ENCODE peak calls at places on chromosomes 6 and 20, in eight cellular contexts. I is colonic mucosa; A is heart right ventricle; Z is H1; O is cardiac fibroblast; R is CD4-positive, alpha-beta T cell; V is lung; N is WTC11. W is an unnamed sample.

GRCh38 chr6:43076928-43077809 is 1.1 kb downstream of the PTK7 start:
- DNase-seq in R (no peak), N (peak), A (no peak), Z (no peak), I (peak), O (peak), V (peak), W (peak)

GRCh38 chr6:121951918-121952379 is 447.5 kb upstream of the HSF2 start:
- DNase-seq in N (no peak), O (peak), V (no peak), R (no peak), A (no peak), Z (no peak), I (no peak), W (peak)

GRCh38 chr20:56689318-56689717 is 60.2 kb downstream of the TFAP2C start:
- DNase-seq in I (no peak), R (no peak), O (peak), N (no peak), Z (no peak), V (no peak), A (no peak), W (peak)

GRCh38 chr20:9617062-9617461 is 102.7 kb downstream of the LAMP5 start:
- DNase-seq in N (peak), O (peak), Z (no peak), R (peak), V (peak), A (peak), I (peak), W (peak)

GRCh38 chr20:37276494-37277252 is 12.8 kb upstream of the MANBAL start:
- DNase-seq in N (no peak), Z (no peak), V (no peak), R (no peak), A (peak), I (peak), O (peak), W (peak)

GRCh38 chr6:2412731-2413130 is 167.3 kb upstream of the GMDS start:
- DNase-seq in N (no peak), V (no peak), Z (no peak), I (no peak), O (peak), A (no peak), R (no peak), W (no peak)

GRCh38 chr20:63032861-63033634 is 26.3 kb upstream of the BHLHE23 start:
- DNase-seq in Z (no peak), I (no peak), N (peak), A (no peak), V (no peak), O (no peak), R (no peak), W (no peak)

GRCh38 chr6:90216081-90216977 is 80.3 kb downstream of the BACH2 start:
- DNase-seq in N (peak), O (no peak), Z (no peak), V (no peak), A (no peak), I (peak), R (no peak), W (peak)

GRCh38 chr6:42316390-42316970 is 98.8 kb upstream of the MRPS10 start:
- DNase-seq in I (peak), A (no peak), V (peak), N (no peak), O (peak), Z (peak), R (no peak), W (peak)

GRCh38 chr6:108570518-108570917 is 9.8 kb downstream of the FOXO3 start:
- DNase-seq in O (peak), A (no peak), Z (no peak), N (no peak), R (no peak), I (no peak), V (no peak), W (no peak)
- TF ChIP-seq CTCF in O (no peak), A (no peak), Z (no peak), N (no peak), R (no peak), I (no peak), V (no peak), W (no peak)

GRCh38 chr20:49435639-49436038 is 46.8 kb downstream of the KCNB1 start:
- DNase-seq in I (no peak), V (no peak), N (no peak), A (no peak), O (no peak), Z (no peak), R (no peak), W (peak)
- TF ChIP-seq CTCF in I (no peak), V (no peak), N (no peak), A (no peak), O (no peak), Z (peak), R (no peak), W (no peak)

GRCh38 chr20:45138451-45139300 is 14.4 kb upstream of the WFDC12 start:
- DNase-seq in V (peak), Z (peak), R (peak), A (no peak), N (peak), I (peak), O (peak), W (peak)
- TF ChIP-seq CTCF in V (peak), Z (peak), R (peak), A (peak), N (peak), I (peak), O (peak), W (peak)

GRCh38 chr20:33337119-33337518 is 54.1 kb downstream of the BPIFB1 start:
- DNase-seq in A (no peak), Z (no peak), R (no peak), I (no peak), N (no peak), V (no peak), O (no peak), W (peak)
- TF ChIP-seq CTCF in A (no peak), Z (no peak), R (no peak), I (no peak), N (no peak), V (no peak), O (no peak), W (no peak)

GRCh38 chr6:76381612-76382011 is 309.1 kb upstream of the IMPG1 start:
- DNase-seq in V (no peak), A (no peak), N (peak), Z (no peak), I (no peak), O (no peak), R (no peak), W (no peak)
- TF ChIP-seq CTCF in V (no peak), A (no peak), N (no peak), Z (peak), I (no peak), O (no peak), R (no peak), W (no peak)

GRCh38 chr6:95413789-95414188 is 163.5 kb upstream of the MANEA start:
- DNase-seq in I (no peak), N (no peak), A (no peak), R (no peak), Z (no peak), V (no peak), O (no peak), W (no peak)
- TF ChIP-seq CTCF in I (no peak), N (no peak), A (no peak), R (no peak), Z (no peak), V (no peak), O (no peak), W (no peak)